ENCODE peak calls at places on chromosome 6, in four cellular contexts. One of them, this sample, is unnamed. For H3K4me1, the result is how much of the 10 kb centered on the place peaks cover.

GRCh38 chr6:28137458-28138020 is 4.1 kb upstream of the ZKSCAN8 start:
- DNase-seq in GM23338: no peak
- DNase-seq in H9: no peak
- DNase-seq in suprapubic skin: no peak
- DNase-seq in this sample: no peak

GRCh38 chr6:157068691-157069228 is 254.6 kb downstream of the TMEM242 start:
- DNase-seq in GM23338: no peak
- DNase-seq in H9: no peak
- DNase-seq in suprapubic skin: no peak
- DNase-seq in this sample: no peak

GRCh38 chr6:147508073-147508870 is at the start of gene SAMD5:
- DNase-seq in GM23338: peak
- DNase-seq in H9: peak
- DNase-seq in suprapubic skin: peak
- DNase-seq in this sample: peak

GRCh38 chr6:141103246-141103645 is 1029.5 kb upstream of the GJE1 start:
- DNase-seq in GM23338: no peak
- DNase-seq in H9: no peak
- DNase-seq in suprapubic skin: no peak
- DNase-seq in this sample: no peak

GRCh38 chr6:87820343-87820984 is 118.4 kb upstream of the AKIRIN2 start:
- DNase-seq in GM23338: no peak
- DNase-seq in H9: no peak
- DNase-seq in suprapubic skin: no peak
- DNase-seq in this sample: no peak

GRCh38 chr6:112218563-112218962 is 35.8 kb downstream of the LAMA4 start:
- DNase-seq in GM23338: no peak
- DNase-seq in H9: no peak
- DNase-seq in suprapubic skin: no peak
- DNase-seq in this sample: no peak

GRCh38 chr6:4732691-4733315 is 43.4 kb upstream of the CDYL start:
- DNase-seq in GM23338: peak
- DNase-seq in H9: peak
- DNase-seq in suprapubic skin: peak
- DNase-seq in this sample: no peak

GRCh38 chr6:143064996-143065683 is 4.5 kb downstream of the AIG1 start:
- DNase-seq in GM23338: no peak
- DNase-seq in H9: no peak
- DNase-seq in suprapubic skin: no peak
- DNase-seq in this sample: no peak

GRCh38 chr6:30725713-30726505 is 5.8 kb downstream of the TUBB start:
- DNase-seq in GM23338: peak
- DNase-seq in H9: peak
- DNase-seq in suprapubic skin: no peak
- DNase-seq in this sample: no peak

GRCh38 chr6:87391334-87391733 is 16.4 kb upstream of the CFAP206 start:
- DNase-seq in GM23338: peak
- DNase-seq in H9: peak
- DNase-seq in suprapubic skin: no peak
- DNase-seq in this sample: no peak

GRCh38 chr6:41546475-41546865 is 289 bp downstream of the FOXP4 start:
- DNase-seq in GM23338: peak
- DNase-seq in H9: no peak
- DNase-seq in suprapubic skin: no peak
- DNase-seq in this sample: no peak

GRCh38 chr6:95576621-95577316 is 566 bp upstream of the MANEA start:
- DNase-seq in GM23338: no peak
- DNase-seq in H9: no peak
- DNase-seq in suprapubic skin: no peak
- DNase-seq in this sample: no peak

GRCh38 chr6:93784794-93785757 is 365.7 kb upstream of the EPHA7 start:
- DNase-seq in GM23338: no peak
- DNase-seq in H9: no peak
- DNase-seq in suprapubic skin: no peak
- DNase-seq in this sample: no peak

GRCh38 chr6:35082733-35083403 is 58.3 kb downstream of the TCP11 start:
- DNase-seq in GM23338: no peak
- DNase-seq in H9: no peak
- DNase-seq in suprapubic skin: no peak
- DNase-seq in this sample: peak

GRCh38 chr6:35496851-35497570 is at the start of gene TEAD3:
- DNase-seq in GM23338: peak
- DNase-seq in H9: peak
- DNase-seq in suprapubic skin: peak
- DNase-seq in this sample: no peak

GRCh38 chr6:35742842-35743241 is 6.0 kb downstream of the ARMC12 start:
- DNase-seq in GM23338: peak
- DNase-seq in H9: peak
- DNase-seq in suprapubic skin: no peak
- DNase-seq in this sample: no peak

GRCh38 chr6:148830614-148831013 is 83.8 kb downstream of the UST start:
- DNase-seq in GM23338: no peak
- DNase-seq in H9: no peak
- DNase-seq in suprapubic skin: no peak
- DNase-seq in this sample: no peak

DNA sequence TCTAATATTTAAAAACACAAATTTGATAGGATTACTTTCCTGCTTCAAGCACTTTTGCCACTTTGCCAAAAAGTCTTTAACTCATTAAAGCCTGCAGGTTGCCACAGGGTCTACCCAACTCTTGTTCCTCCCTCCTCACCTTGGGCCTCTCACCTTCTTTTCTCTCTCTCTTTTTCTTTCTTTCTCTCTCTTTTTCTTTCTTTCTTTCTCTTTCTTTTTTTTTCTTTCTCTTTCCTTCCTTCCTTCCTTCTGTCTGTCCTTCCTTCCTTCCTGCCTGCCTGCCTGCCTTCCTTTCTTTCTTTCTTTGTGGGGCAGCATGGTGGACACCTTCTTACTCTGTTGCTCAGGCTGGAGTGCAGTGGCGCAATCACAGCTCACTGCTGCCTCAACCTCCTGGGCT is 50.2 kb downstream of the C6orf52 start:
- DNase-seq in GM23338: no peak
- DNase-seq in H9: no peak
- DNase-seq in suprapubic skin: no peak
- DNase-seq in this sample: no peak
- H3K4me1 ChIP-seq in GM23338: under half
- H3K4me1 ChIP-seq in H9: under half
- H3K4me1 ChIP-seq in suprapubic skin: under half
- H3K4me1 ChIP-seq in this sample: under half

GRCh38 chr6:105608393-105608705 is 205.5 kb upstream of the PREP start:
- DNase-seq in GM23338: no peak
- DNase-seq in H9: no peak
- DNase-seq in suprapubic skin: no peak
- DNase-seq in this sample: no peak

GRCh38 chr6:105606871-105607421 is 204.1 kb upstream of the PREP start:
- DNase-seq in GM23338: no peak
- DNase-seq in H9: no peak
- DNase-seq in suprapubic skin: no peak
- DNase-seq in this sample: no peak

GRCh38 chr6:105607624-105608392 is 204.9 kb upstream of the PREP start:
- DNase-seq in GM23338: no peak
- DNase-seq in H9: no peak
- DNase-seq in suprapubic skin: no peak
- DNase-seq in this sample: no peak

GRCh38 chr6:105609375-105609991 is 206.6 kb upstream of the PREP start:
- DNase-seq in GM23338: no peak
- DNase-seq in H9: no peak
- DNase-seq in suprapubic skin: no peak
- DNase-seq in this sample: no peak

GRCh38 chr6:105608711-105609374 is 206.0 kb upstream of the PREP start:
- DNase-seq in GM23338: no peak
- DNase-seq in H9: no peak
- DNase-seq in suprapubic skin: no peak
- DNase-seq in this sample: no peak
- TF ChIP-seq CTCF in GM23338: no peak
- TF ChIP-seq CTCF in H9: no peak
- TF ChIP-seq CTCF in suprapubic skin: no peak
- TF ChIP-seq CTCF in this sample: no peak

GRCh38 chr6:137910424-137910834 is 43.4 kb downstream of the TNFAIP3 start:
- DNase-seq in GM23338: no peak
- DNase-seq in H9: no peak
- DNase-seq in suprapubic skin: no peak
- DNase-seq in this sample: no peak
- H3K27ac ChIP-seq in GM23338: no peak
- H3K27ac ChIP-seq in H9: no peak
- H3K27ac ChIP-seq in suprapubic skin: no peak
- H3K27ac ChIP-seq in this sample: no peak

DNA sequence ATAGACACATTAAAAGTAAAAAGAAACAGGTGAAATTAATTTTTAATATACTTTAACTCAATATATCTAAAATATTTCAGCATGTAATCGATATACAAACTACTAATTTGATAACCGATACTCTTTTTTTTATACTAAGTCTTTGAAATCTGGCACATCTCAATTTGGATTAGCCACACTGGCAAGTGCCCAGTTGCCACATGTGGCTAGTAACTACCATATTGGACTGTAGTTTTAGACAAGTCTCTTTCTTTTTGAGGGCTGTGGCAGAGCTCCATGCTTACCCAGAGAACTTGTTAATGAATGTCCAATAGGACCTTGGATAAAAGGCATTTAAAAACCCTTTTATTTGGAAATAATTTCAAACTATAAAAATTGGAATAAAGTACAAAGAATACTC is 17.8 kb downstream of the TULP4 start:
- DNase-seq in GM23338: no peak
- DNase-seq in H9: no peak
- DNase-seq in suprapubic skin: no peak
- DNase-seq in this sample: no peak
- H3K4me1 ChIP-seq in GM23338: under half
- H3K4me1 ChIP-seq in H9: under half
- H3K4me1 ChIP-seq in suprapubic skin: under half
- H3K4me1 ChIP-seq in this sample: under half

GRCh38 chr6:80010296-80010695 is 5.8 kb downstream of the TTK start:
- DNase-seq in GM23338: no peak
- DNase-seq in H9: no peak
- DNase-seq in suprapubic skin: no peak
- DNase-seq in this sample: no peak
- TF ChIP-seq CTCF in GM23338: peak
- TF ChIP-seq CTCF in H9: no peak
- TF ChIP-seq CTCF in suprapubic skin: no peak
- TF ChIP-seq CTCF in this sample: no peak

DNA sequence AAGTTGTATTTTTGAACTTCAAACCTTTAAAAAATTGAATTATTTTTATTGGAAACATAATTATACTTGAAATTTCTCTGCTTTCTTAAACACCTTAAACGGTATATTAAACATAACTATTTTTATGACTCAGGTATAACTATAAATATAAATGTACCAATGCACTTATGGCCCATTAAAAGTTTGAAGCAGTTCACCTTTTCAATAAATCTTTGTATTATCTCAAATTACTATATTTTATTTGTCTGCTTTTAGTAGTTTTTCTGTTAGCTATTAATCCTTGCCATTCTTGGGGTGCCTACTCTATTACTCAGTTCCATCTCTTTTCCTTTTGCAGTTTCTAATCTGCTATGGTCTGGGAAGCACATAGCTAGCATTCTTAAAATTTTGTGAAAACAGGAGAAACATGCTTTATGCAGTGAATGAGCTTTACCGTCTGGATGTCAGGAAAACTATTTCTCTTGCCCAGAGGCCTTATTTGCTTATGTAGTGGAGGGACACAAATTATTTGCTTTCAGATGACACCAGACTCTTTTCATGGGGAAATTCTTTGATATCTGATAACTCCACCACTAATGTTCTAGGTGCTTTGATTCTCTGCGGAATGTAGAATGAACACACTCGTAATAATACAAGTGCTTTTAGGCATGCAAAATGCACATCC is 378.9 kb upstream of the CITED2 start:
- DNase-seq in GM23338: peak
- DNase-seq in H9: no peak
- DNase-seq in suprapubic skin: no peak
- DNase-seq in this sample: no peak
- H3K27ac ChIP-seq in GM23338: no peak
- H3K27ac ChIP-seq in H9: no peak
- H3K27ac ChIP-seq in suprapubic skin: no peak
- H3K27ac ChIP-seq in this sample: no peak

This sample was measured in tibial artery.